ENCODE peak calls at places on chromosomes 16 and 17, in six cellular contexts. G, T, A, W, P and Q are unnamed samples. For H3K4me1, the result is how much of the 10 kb centered on the place peaks cover.

GRCh38 chr17:40345161-40346034 is 19.1 kb downstream of the GJD3 start:
- DNase-seq in T (peak), P (peak), W (peak), G (no peak), A (peak), Q (peak)

GRCh38 chr17:49397586-49397985 is 17.1 kb downstream of the PHB1 start:
- DNase-seq in A (no peak), T (no peak), G (no peak), W (no peak), P (no peak), Q (no peak)

GRCh38 chr17:43563262-43564079 is 17.3 kb upstream of the ETV4 start:
- DNase-seq in W (no peak), A (no peak), P (no peak), G (no peak), T (no peak), Q (no peak)

GRCh38 chr17:29149431-29150064 is 30.6 kb downstream of the MYO18A start:
- DNase-seq in W (no peak), A (no peak), T (no peak), P (no peak), G (no peak), Q (no peak)

GRCh38 chr17:5422505-5422904 is 2.5 kb downstream of the RPAIN start:
- DNase-seq in P (peak), A (no peak), T (no peak), W (no peak), G (peak), Q (no peak)

GRCh38 chr17:77010667-77011066 is 130.1 kb upstream of the SEC14L1 start:
- DNase-seq in P (no peak), G (no peak), A (no peak), T (no peak), W (no peak), Q (no peak)

GRCh38 chr16:23375643-23376042 is 73.5 kb downstream of the SCNN1B start:
- DNase-seq in P (no peak), G (no peak), A (no peak), T (no peak), W (no peak), Q (no peak)

GRCh38 chr17:45277992-45278391 is 16.1 kb upstream of the SPATA32 start:
- DNase-seq in W (no peak), P (no peak), A (no peak), T (no peak), G (no peak), Q (no peak)

GRCh38 chr16:15729152-15729551 is 79.1 kb downstream of the NDE1 start:
- DNase-seq in W (no peak), A (no peak), T (no peak), P (no peak), G (no peak), Q (no peak)

GRCh38 chr16:24430937-24431760 is 108.2 kb upstream of the RBBP6 start:
- DNase-seq in A (no peak), W (no peak), P (no peak), G (no peak), T (no peak), Q (no peak)

GRCh38 chr16:27305342-27305741 is 8.4 kb upstream of the IL4R start:
- DNase-seq in G (no peak), A (no peak), T (no peak), W (no peak), P (no peak), Q (no peak)

GRCh38 chr17:59418732-59419166 is 87.3 kb downstream of the YPEL2 start:
- DNase-seq in T (no peak), G (no peak), W (no peak), P (no peak), A (peak), Q (no peak)

GRCh38 chr17:75565618-75566017 is 22.0 kb upstream of the MYO15B start:
- DNase-seq in P (no peak), G (no peak), T (no peak), W (no peak), A (no peak), Q (no peak)

GRCh38 chr16:82655315-82655714 is 28.5 kb downstream of the CDH13 start:
- DNase-seq in P (no peak), W (no peak), G (no peak), T (no peak), A (no peak), Q (no peak)

GRCh38 chr17:40093005-40093579 is 7.3 kb downstream of the NR1D1 start:
- DNase-seq in P (no peak), T (no peak), W (no peak), A (no peak), G (no peak), Q (no peak)

GRCh38 chr17:41907185-41907556 is 11.6 kb downstream of the ACLY start:
- DNase-seq in W (no peak), A (no peak), G (no peak), P (no peak), T (no peak), Q (no peak)

GRCh38 chr17:30249460-30249859 is 14.0 kb upstream of the SLC6A4 start:
- DNase-seq in A (no peak), W (no peak), G (no peak), P (no peak), T (no peak), Q (no peak)

GRCh38 chr17:65697661-65698060 is 136.2 kb upstream of the AXIN2 start:
- DNase-seq in A (no peak), T (no peak), P (no peak), W (no peak), G (no peak), Q (no peak)

GRCh38 chr16:12586701-12587100 is 217.0 kb downstream of the CPPED1 start:
- DNase-seq in A (no peak), P (no peak), T (no peak), W (no peak), G (no peak), Q (no peak)

GRCh38 chr17:17403899-17404576 is 72.8 kb upstream of the MED9 start:
- DNase-seq in A (peak), T (no peak), P (no peak), G (no peak), W (no peak), Q (no peak)

GRCh38 chr17:3927628-3928010 is 11.4 kb upstream of the P2RX1 start:
- DNase-seq in T (no peak), W (no peak), P (no peak), G (no peak), A (peak), Q (no peak)

GRCh38 chr17:32873114-32873513 is 3.8 kb downstream of the MYO1D start:
- DNase-seq in G (no peak), W (no peak), T (no peak), A (no peak), P (no peak), Q (no peak)

DNA sequence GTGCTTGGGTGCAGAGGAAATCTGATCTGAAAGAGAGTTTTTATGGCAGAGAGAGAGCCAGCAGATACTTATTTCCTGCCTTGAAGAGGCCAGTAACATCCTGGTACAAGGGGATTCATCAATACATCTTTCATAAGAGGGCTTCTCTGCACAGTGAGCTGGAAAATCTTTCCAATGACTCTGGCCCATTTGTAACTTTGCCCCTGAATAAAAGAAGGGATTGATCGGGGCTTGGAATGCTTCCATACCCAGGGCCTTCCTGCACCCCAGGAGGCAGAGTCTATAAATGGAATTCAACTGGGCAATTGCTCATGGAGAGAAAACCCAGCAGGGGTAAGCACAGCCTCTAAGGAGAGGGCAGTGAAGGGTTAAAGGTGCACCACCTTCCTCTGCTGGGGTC is 163.3 kb downstream of the XYLT1 start:
- DNase-seq in W (no peak), T (no peak), G (no peak), A (no peak), P (no peak), Q (no peak)
- H3K4me1 ChIP-seq in W (under half), T (under half), G (under half), A (under half), P (under half), Q (under half)

DNA sequence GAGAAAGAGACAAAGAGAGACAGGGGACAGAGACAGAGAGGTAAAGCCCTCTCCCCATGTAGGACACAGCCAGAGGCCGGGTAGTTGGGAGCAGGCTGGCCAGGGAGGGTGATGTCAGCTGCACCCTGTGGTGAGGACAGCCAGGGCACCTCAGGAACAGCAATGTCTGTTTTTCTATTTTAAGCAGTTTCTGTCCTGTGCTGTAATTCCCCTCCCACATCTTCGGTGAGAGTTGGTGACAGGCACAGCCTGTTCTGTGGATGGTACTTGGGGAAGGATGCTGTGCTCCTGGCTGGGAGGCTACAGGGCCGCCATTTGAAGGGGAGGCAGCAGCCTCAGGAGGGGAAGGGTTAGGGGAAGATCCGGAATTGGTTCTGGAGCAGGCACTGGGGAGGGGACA is 163.5 kb downstream of the SDK2 start:
- DNase-seq in G (no peak), T (no peak), P (no peak), A (no peak), W (no peak), Q (no peak)
- TF ChIP-seq YY1 in G (no peak), T (no peak), P (no peak), A (no peak), W (no peak), Q (no peak)

GRCh38 chr17:1488826-1489275 is 3.6 kb downstream of the MYO1C start:
- DNase-seq in P (no peak), T (no peak), A (no peak), W (no peak), G (no peak), Q (no peak)
- H3K4me3 ChIP-seq in P (peak), T (no peak), A (peak), W (peak), G (peak), Q (peak)

GRCh38 chr16:73036074-73036826 is 11.7 kb downstream of the ZFHX3 start:
- DNase-seq in P (no peak), G (no peak), T (no peak), A (no peak), W (no peak), Q (no peak)
- H3K4me1 ChIP-seq in P (half or more), G (under half), T (under half), A (under half), W (under half), Q (under half)

GRCh38 chr17:64573214-64573613 is 66.4 kb downstream of the CEP95 start:
- DNase-seq in G (no peak), W (no peak), A (no peak), T (no peak), P (no peak), Q (no peak)
- TF ChIP-seq YY1 in G (no peak), W (no peak), A (no peak), T (no peak), P (no peak), Q (no peak)

GRCh38 chr16:55479560-55480197 is 681 bp downstream of the MMP2 start:
- DNase-seq in A (peak), T (no peak), W (no peak), P (no peak), G (no peak), Q (no peak)

GRCh38 chr16:55476625-55477533 is 2.1 kb upstream of the MMP2 start:
- DNase-seq in T (no peak), G (no peak), A (no peak), P (no peak), W (no peak), Q (no peak)

GRCh38 chr16:55480228-55480655 is 1.2 kb downstream of the MMP2 start:
- DNase-seq in G (no peak), P (no peak), A (peak), T (no peak), W (peak), Q (no peak)

GRCh38 chr16:55482056-55482455 is 3.1 kb downstream of the MMP2 start:
- DNase-seq in W (no peak), T (no peak), A (no peak), G (no peak), P (no peak), Q (no peak)

GRCh38 chr16:55478827-55479559 is at the start of gene MMP2:
- DNase-seq in W (peak), T (no peak), G (no peak), A (peak), P (no peak), Q (no peak)
- H3K4me3 ChIP-seq in W (peak), T (no peak), G (no peak), A (peak), P (peak), Q (peak)

GRCh38 chr16:67535201-67535600 is 6.6 kb downstream of the RIPOR1 start:
- DNase-seq in P (no peak), T (no peak), W (no peak), G (no peak), A (no peak), Q (no peak)

GRCh38 chr16:67530013-67530939 is 1.6 kb downstream of the RIPOR1 start:
- DNase-seq in G (no peak), P (no peak), T (peak), A (peak), W (peak), Q (no peak)

GRCh38 chr16:67534420-67534819 is 5.8 kb downstream of the RIPOR1 start:
- DNase-seq in P (no peak), W (no peak), T (no peak), G (no peak), A (peak), Q (no peak)

GRCh38 chr16:67531247-67531646 is 2.6 kb downstream of the RIPOR1 start:
- DNase-seq in T (no peak), W (no peak), P (no peak), G (no peak), A (no peak), Q (no peak)

GRCh38 chr16:67533024-67533560 is 4.5 kb downstream of the RIPOR1 start:
- DNase-seq in P (no peak), T (no peak), W (no peak), G (no peak), A (peak), Q (no peak)
- H3K4me1 ChIP-seq in P (under half), T (under half), W (under half), G (under half), A (under half), Q (under half)

GRCh38 chr17:83025636-83026280 is 53.7 kb upstream of the METRNL start:
- DNase-seq in W (no peak), T (no peak), A (peak), G (no peak), P (no peak), Q (no peak)

GRCh38 chr17:83028851-83029250 is 50.6 kb upstream of the METRNL start:
- DNase-seq in G (no peak), P (no peak), W (no peak), A (no peak), T (no peak), Q (no peak)

GRCh38 chr17:83024205-83024971 is 55.0 kb upstream of the METRNL start:
- DNase-seq in P (no peak), G (no peak), W (no peak), T (no peak), A (peak), Q (no peak)

GRCh38 chr17:83029571-83029970 is 49.8 kb upstream of the METRNL start:
- DNase-seq in P (no peak), A (no peak), G (no peak), T (no peak), W (no peak), Q (no peak)

GRCh38 chr17:83026311-83026811 is 53.0 kb upstream of the METRNL start:
- DNase-seq in P (no peak), G (no peak), W (no peak), A (no peak), T (no peak), Q (no peak)
- TF ChIP-seq YY1 in P (no peak), G (no peak), W (no peak), A (no peak), T (no peak), Q (no peak)

DNA sequence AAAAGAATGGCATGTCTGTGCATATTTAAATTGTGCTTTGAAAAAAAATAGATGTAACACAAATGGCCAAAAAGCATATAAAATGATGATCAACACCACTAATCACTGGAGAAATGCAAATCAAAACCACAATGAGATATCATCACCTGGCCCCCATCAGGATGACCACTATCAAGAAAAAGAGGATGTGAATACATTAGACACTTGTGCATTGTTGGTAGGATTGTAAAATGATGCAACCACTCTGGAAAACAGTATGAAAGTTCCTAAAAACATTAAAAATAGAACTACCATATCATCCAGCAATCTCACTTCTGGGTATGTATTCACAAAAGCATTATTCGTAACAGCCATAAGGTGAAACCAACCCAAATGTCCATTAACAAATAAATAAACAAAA is 91.5 kb downstream of the SPAG9 start:
- DNase-seq in P (no peak), T (no peak), A (no peak), G (no peak), W (no peak), Q (no peak)
- H3K4me3 ChIP-seq in P (no peak), T (no peak), A (no peak), G (no peak), W (no peak), Q (no peak)